ENCODE peak calls at places on chromosomes 6 and 20, in ten cellular contexts. One of them, this sample, is unnamed.

GRCh38 chr6:18528084-18528743 is 141.1 kb downstream of the RNF144B start:
- DNase-seq in endothelial cell of umbilical vein: peak
- DNase-seq in PC-9: no peak
- DNase-seq in osteoblast: no peak
- DNase-seq in astrocyte: peak
- DNase-seq in IMR-90: peak
- DNase-seq in HCT116: no peak
- DNase-seq in OCI-LY7: peak
- DNase-seq in GM12878: no peak
- DNase-seq in SK-N-SH: peak
- DNase-seq in this sample: peak

GRCh38 chr6:124310139-124310538 is 506.5 kb downstream of the NKAIN2 start:
- DNase-seq in endothelial cell of umbilical vein: no peak
- DNase-seq in PC-9: no peak
- DNase-seq in osteoblast: no peak
- DNase-seq in astrocyte: no peak
- DNase-seq in IMR-90: no peak
- DNase-seq in HCT116: no peak
- DNase-seq in OCI-LY7: no peak
- DNase-seq in GM12878: no peak
- DNase-seq in SK-N-SH: no peak
- DNase-seq in this sample: no peak

GRCh38 chr20:20450461-20451027 is 82.6 kb downstream of the INSM1 start:
- DNase-seq in endothelial cell of umbilical vein: peak
- DNase-seq in PC-9: no peak
- DNase-seq in osteoblast: no peak
- DNase-seq in astrocyte: peak
- DNase-seq in IMR-90: no peak
- DNase-seq in HCT116: no peak
- DNase-seq in OCI-LY7: no peak
- DNase-seq in GM12878: no peak
- DNase-seq in SK-N-SH: peak
- DNase-seq in this sample: peak

GRCh38 chr6:144310761-144311160 is 25.6 kb downstream of the UTRN start:
- DNase-seq in endothelial cell of umbilical vein: no peak
- DNase-seq in PC-9: no peak
- DNase-seq in osteoblast: no peak
- DNase-seq in astrocyte: no peak
- DNase-seq in IMR-90: no peak
- DNase-seq in HCT116: no peak
- DNase-seq in OCI-LY7: no peak
- DNase-seq in GM12878: no peak
- DNase-seq in SK-N-SH: no peak
- DNase-seq in this sample: no peak

GRCh38 chr6:84768442-84769174 is 4.2 kb upstream of the TBX18 start:
- DNase-seq in endothelial cell of umbilical vein: peak
- DNase-seq in PC-9: no peak
- DNase-seq in osteoblast: peak
- DNase-seq in astrocyte: no peak
- DNase-seq in IMR-90: no peak
- DNase-seq in HCT116: no peak
- DNase-seq in OCI-LY7: no peak
- DNase-seq in GM12878: no peak
- DNase-seq in SK-N-SH: peak
- DNase-seq in this sample: no peak

GRCh38 chr6:34524989-34525388 is 31.1 kb downstream of the SPDEF start:
- DNase-seq in endothelial cell of umbilical vein: no peak
- DNase-seq in PC-9: no peak
- DNase-seq in osteoblast: peak
- DNase-seq in astrocyte: no peak
- DNase-seq in IMR-90: no peak
- DNase-seq in HCT116: no peak
- DNase-seq in OCI-LY7: no peak
- DNase-seq in GM12878: no peak
- DNase-seq in SK-N-SH: no peak
- DNase-seq in this sample: no peak

GRCh38 chr6:20915150-20915549 is 380.9 kb downstream of the CDKAL1 start:
- DNase-seq in endothelial cell of umbilical vein: no peak
- DNase-seq in PC-9: no peak
- DNase-seq in osteoblast: no peak
- DNase-seq in astrocyte: no peak
- DNase-seq in IMR-90: no peak
- DNase-seq in HCT116: no peak
- DNase-seq in OCI-LY7: no peak
- DNase-seq in GM12878: no peak
- DNase-seq in SK-N-SH: no peak
- DNase-seq in this sample: no peak

GRCh38 chr6:157823523-157824370 is 701 bp downstream of the SNX9 start:
- DNase-seq in endothelial cell of umbilical vein: peak
- DNase-seq in PC-9: peak
- DNase-seq in osteoblast: peak
- DNase-seq in astrocyte: peak
- DNase-seq in IMR-90: peak
- DNase-seq in HCT116: peak
- DNase-seq in OCI-LY7: no peak
- DNase-seq in GM12878: peak
- DNase-seq in SK-N-SH: peak
- DNase-seq in this sample: peak

GRCh38 chr6:142627474-142627873 is 317.5 kb downstream of the HIVEP2 start:
- DNase-seq in endothelial cell of umbilical vein: no peak
- DNase-seq in PC-9: no peak
- DNase-seq in osteoblast: no peak
- DNase-seq in astrocyte: no peak
- DNase-seq in IMR-90: no peak
- DNase-seq in HCT116: no peak
- DNase-seq in OCI-LY7: no peak
- DNase-seq in GM12878: no peak
- DNase-seq in SK-N-SH: no peak
- DNase-seq in this sample: no peak

GRCh38 chr6:1526689-1527088 is 83.0 kb upstream of the FOXC1 start:
- DNase-seq in endothelial cell of umbilical vein: no peak
- DNase-seq in PC-9: no peak
- DNase-seq in osteoblast: no peak
- DNase-seq in astrocyte: peak
- DNase-seq in IMR-90: no peak
- DNase-seq in HCT116: no peak
- DNase-seq in OCI-LY7: no peak
- DNase-seq in GM12878: no peak
- DNase-seq in SK-N-SH: no peak
- DNase-seq in this sample: no peak

GRCh38 chr6:1527098-1527497 is 82.6 kb upstream of the FOXC1 start:
- DNase-seq in endothelial cell of umbilical vein: no peak
- DNase-seq in PC-9: no peak
- DNase-seq in osteoblast: peak
- DNase-seq in astrocyte: peak
- DNase-seq in IMR-90: peak
- DNase-seq in HCT116: no peak
- DNase-seq in OCI-LY7: no peak
- DNase-seq in GM12878: no peak
- DNase-seq in SK-N-SH: no peak
- DNase-seq in this sample: peak

GRCh38 chr6:1525364-1526038 is 84.2 kb upstream of the FOXC1 start:
- DNase-seq in endothelial cell of umbilical vein: no peak
- DNase-seq in PC-9: no peak
- DNase-seq in osteoblast: peak
- DNase-seq in astrocyte: no peak
- DNase-seq in IMR-90: peak
- DNase-seq in HCT116: no peak
- DNase-seq in OCI-LY7: no peak
- DNase-seq in GM12878: no peak
- DNase-seq in SK-N-SH: no peak
- DNase-seq in this sample: no peak

GRCh38 chr6:1522779-1523178 is 86.9 kb upstream of the FOXC1 start:
- DNase-seq in endothelial cell of umbilical vein: no peak
- DNase-seq in PC-9: no peak
- DNase-seq in osteoblast: no peak
- DNase-seq in astrocyte: no peak
- DNase-seq in IMR-90: no peak
- DNase-seq in HCT116: no peak
- DNase-seq in OCI-LY7: no peak
- DNase-seq in GM12878: no peak
- DNase-seq in SK-N-SH: no peak
- DNase-seq in this sample: no peak

GRCh38 chr6:1524040-1524480 is 85.7 kb upstream of the FOXC1 start:
- DNase-seq in endothelial cell of umbilical vein: peak
- DNase-seq in PC-9: no peak
- DNase-seq in osteoblast: peak
- DNase-seq in astrocyte: peak
- DNase-seq in IMR-90: peak
- DNase-seq in HCT116: peak
- DNase-seq in OCI-LY7: no peak
- DNase-seq in GM12878: no peak
- DNase-seq in SK-N-SH: peak
- DNase-seq in this sample: peak
- TF ChIP-seq CTCF in endothelial cell of umbilical vein: peak
- TF ChIP-seq CTCF in PC-9: peak
- TF ChIP-seq CTCF in osteoblast: peak
- TF ChIP-seq CTCF in astrocyte: peak
- TF ChIP-seq CTCF in IMR-90: peak
- TF ChIP-seq CTCF in HCT116: peak
- TF ChIP-seq CTCF in OCI-LY7: no peak
- TF ChIP-seq CTCF in GM12878: peak
- TF ChIP-seq CTCF in SK-N-SH: peak
- TF ChIP-seq CTCF in this sample: peak

DNA sequence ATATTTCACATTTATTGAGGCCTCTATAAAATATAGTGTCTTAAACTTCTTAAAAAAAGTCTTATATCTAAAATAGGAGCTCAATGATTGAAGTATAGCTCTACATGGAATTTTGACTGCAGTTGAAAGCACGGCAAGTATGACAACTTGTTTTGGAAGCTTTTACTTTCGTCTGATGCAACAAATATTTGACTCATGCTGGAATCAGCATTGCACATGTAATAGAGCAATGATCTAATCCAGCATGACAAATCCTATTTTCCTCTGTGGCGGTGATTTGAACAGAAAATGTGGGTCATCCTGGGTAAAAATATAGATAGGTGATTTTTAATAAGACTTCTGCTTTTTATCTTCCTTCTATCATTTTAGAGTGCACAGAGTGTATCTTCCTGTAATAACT is 111.6 kb downstream of the TINAG start:
- DNase-seq in endothelial cell of umbilical vein: peak
- DNase-seq in PC-9: peak
- DNase-seq in osteoblast: peak
- DNase-seq in astrocyte: peak
- DNase-seq in IMR-90: peak
- DNase-seq in HCT116: no peak
- DNase-seq in OCI-LY7: no peak
- DNase-seq in GM12878: no peak
- DNase-seq in SK-N-SH: no peak
- DNase-seq in this sample: peak
- H3K4me2 ChIP-seq in endothelial cell of umbilical vein: peak
- H3K4me2 ChIP-seq in PC-9: peak
- H3K4me2 ChIP-seq in osteoblast: peak
- H3K4me2 ChIP-seq in astrocyte: peak
- H3K4me2 ChIP-seq in IMR-90: peak
- H3K4me2 ChIP-seq in HCT116: no peak
- H3K4me2 ChIP-seq in OCI-LY7: no peak
- H3K4me2 ChIP-seq in GM12878: no peak
- H3K4me2 ChIP-seq in SK-N-SH: no peak
- H3K4me2 ChIP-seq in this sample: peak

DNA sequence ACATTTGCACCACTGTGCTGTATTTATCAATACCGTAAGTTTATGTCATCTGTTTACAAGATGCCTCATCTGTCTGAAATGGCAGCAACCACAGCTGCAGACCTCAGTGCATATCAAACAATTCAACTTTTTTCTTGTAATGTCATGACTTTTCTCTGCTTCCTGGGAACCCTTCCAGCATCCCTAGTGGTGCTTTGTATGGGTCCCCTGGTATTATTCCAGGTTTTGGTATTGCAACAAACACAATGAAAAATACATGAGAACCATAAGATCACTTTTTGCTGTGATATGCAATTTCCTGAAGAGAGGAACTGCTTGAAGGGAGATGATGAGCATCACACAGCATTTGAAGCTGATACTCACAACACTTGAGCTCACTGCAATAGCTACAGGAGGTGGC is 12.0 kb upstream of the TXNDC5 start:
- DNase-seq in endothelial cell of umbilical vein: no peak
- DNase-seq in PC-9: no peak
- DNase-seq in osteoblast: no peak
- DNase-seq in astrocyte: no peak
- DNase-seq in IMR-90: peak
- DNase-seq in HCT116: no peak
- DNase-seq in OCI-LY7: no peak
- DNase-seq in GM12878: no peak
- DNase-seq in SK-N-SH: no peak
- DNase-seq in this sample: peak
- TF ChIP-seq CTCF in endothelial cell of umbilical vein: no peak
- TF ChIP-seq CTCF in PC-9: no peak
- TF ChIP-seq CTCF in osteoblast: no peak
- TF ChIP-seq CTCF in astrocyte: no peak
- TF ChIP-seq CTCF in IMR-90: no peak
- TF ChIP-seq CTCF in HCT116: no peak
- TF ChIP-seq CTCF in OCI-LY7: no peak
- TF ChIP-seq CTCF in GM12878: no peak
- TF ChIP-seq CTCF in SK-N-SH: no peak
- TF ChIP-seq CTCF in this sample: no peak

DNA sequence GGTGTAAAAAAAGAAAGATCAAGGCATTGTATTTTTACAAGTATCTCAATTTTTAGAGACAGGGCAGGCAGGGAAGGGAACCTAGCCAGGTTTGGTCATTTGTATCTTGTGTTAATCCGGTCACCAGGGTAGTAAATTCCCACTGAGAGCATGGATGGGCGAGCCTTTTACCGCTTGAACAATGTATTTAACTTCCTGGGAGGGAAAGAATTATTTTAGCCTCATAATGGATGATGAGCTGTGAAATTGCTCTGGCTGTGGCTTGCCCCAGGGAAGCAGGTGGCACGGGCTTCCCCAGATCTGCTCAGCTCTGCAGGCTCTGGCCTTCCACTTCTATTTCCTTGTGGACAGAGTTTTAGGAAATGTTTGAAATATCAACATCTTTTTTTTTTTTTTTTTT is 72.9 kb downstream of the TOX2 start:
- DNase-seq in endothelial cell of umbilical vein: no peak
- DNase-seq in PC-9: peak
- DNase-seq in osteoblast: no peak
- DNase-seq in astrocyte: no peak
- DNase-seq in IMR-90: no peak
- DNase-seq in HCT116: no peak
- DNase-seq in OCI-LY7: no peak
- DNase-seq in GM12878: no peak
- DNase-seq in SK-N-SH: no peak
- DNase-seq in this sample: no peak
- H3K4me2 ChIP-seq in endothelial cell of umbilical vein: no peak
- H3K4me2 ChIP-seq in PC-9: no peak
- H3K4me2 ChIP-seq in osteoblast: no peak
- H3K4me2 ChIP-seq in astrocyte: no peak
- H3K4me2 ChIP-seq in IMR-90: no peak
- H3K4me2 ChIP-seq in HCT116: no peak
- H3K4me2 ChIP-seq in OCI-LY7: no peak
- H3K4me2 ChIP-seq in GM12878: no peak
- H3K4me2 ChIP-seq in SK-N-SH: no peak
- H3K4me2 ChIP-seq in this sample: no peak

GRCh38 chr6:1336246-1336843 is 24.4 kb downstream of the FOXQ1 start:
- DNase-seq in endothelial cell of umbilical vein: no peak
- DNase-seq in PC-9: peak
- DNase-seq in osteoblast: no peak
- DNase-seq in astrocyte: no peak
- DNase-seq in IMR-90: no peak
- DNase-seq in HCT116: peak
- DNase-seq in OCI-LY7: no peak
- DNase-seq in GM12878: no peak
- DNase-seq in SK-N-SH: no peak
- DNase-seq in this sample: no peak
- TF ChIP-seq CTCF in endothelial cell of umbilical vein: no peak
- TF ChIP-seq CTCF in PC-9: peak
- TF ChIP-seq CTCF in osteoblast: peak
- TF ChIP-seq CTCF in astrocyte: peak
- TF ChIP-seq CTCF in IMR-90: peak
- TF ChIP-seq CTCF in HCT116: peak
- TF ChIP-seq CTCF in OCI-LY7: peak
- TF ChIP-seq CTCF in GM12878: peak
- TF ChIP-seq CTCF in SK-N-SH: peak
- TF ChIP-seq CTCF in this sample: peak